ENCODE peak calls at places on chromosomes 11 and 22, in four cellular contexts. O, A, U and L are unnamed samples.

GRCh38 chr11:11291432-11292015 is 61.5 kb downstream of the CSNK2A3 start:
- DNase-seq in O (no peak), A (no peak), U (no peak), L (no peak)

GRCh38 chr22:32502346-32502745 is 27.7 kb downstream of the FBXO7 start:
- DNase-seq in O (no peak), A (no peak), U (no peak), L (no peak)

GRCh38 chr22:49138250-49138790 is 689.4 kb downstream of the BRD1 start:
- DNase-seq in O (no peak), A (no peak), U (no peak), L (no peak)

GRCh38 chr11:128624269-128625170 is 37.2 kb upstream of the ETS1 start:
- DNase-seq in O (no peak), A (no peak), U (no peak), L (peak; percentile 82)

GRCh38 chr11:14350215-14350614 is 8.8 kb downstream of the RRAS2 start:
- DNase-seq in O (no peak), A (no peak), U (no peak), L (no peak)

GRCh38 chr11:126268361-126268707 is 361 bp downstream of the SRPRA start:
- DNase-seq in O (no peak), A (no peak), U (no peak), L (no peak)

GRCh38 chr11:17519031-17519430 is 25.2 kb downstream of the USH1C start:
- DNase-seq in O (no peak), A (no peak), U (no peak), L (no peak)

GRCh38 chr11:79206951-79207350 is 233.9 kb downstream of the TENM4 start:
- DNase-seq in O (no peak), A (no peak), U (no peak), L (no peak)

GRCh38 chr11:120256779-120257178 is 16.8 kb downstream of the POU2F3 start:
- DNase-seq in O (no peak), A (no peak), U (no peak), L (no peak)

GRCh38 chr11:1827095-1827797 is 7.5 kb upstream of the SYT8 start:
- DNase-seq in O (peak; percentile 73), A (peak; percentile 85), U (peak; percentile 73), L (no peak)

GRCh38 chr11:119373917-119374631 is 7.4 kb downstream of the USP2 start:
- DNase-seq in O (peak; percentile 64), A (peak; percentile 90), U (peak; percentile 85), L (no peak)

GRCh38 chr22:30872282-30873041 is 96.1 kb downstream of the MORC2 start:
- DNase-seq in O (no peak), A (peak; percentile 56), U (no peak), L (no peak)

GRCh38 chr22:49961601-49962011 is 1.0 kb downstream of the PIM3 start:
- DNase-seq in O (no peak), A (no peak), U (no peak), L (no peak)

GRCh38 chr11:79414644-79415317 is 26.0 kb downstream of the TENM4 start:
- DNase-seq in O (no peak), A (no peak), U (no peak), L (no peak)

GRCh38 chr22:27133951-27134664 is 476.7 kb downstream of the MIAT start:
- DNase-seq in O (no peak), A (no peak), U (no peak), L (no peak)

GRCh38 chr22:50729391-50730012 is 8.5 kb upstream of the ACR start:
- DNase-seq in O (peak; percentile 6), A (peak; percentile 41), U (no peak), L (no peak)

GRCh38 chr11:17564687-17565042 is 17.6 kb downstream of the OTOG start:
- DNase-seq in O (no peak), A (no peak), U (no peak), L (no peak)

GRCh38 chr22:48453751-48454485 is 1373.8 kb downstream of the BRD1 start:
- DNase-seq in O (no peak), A (no peak), U (no peak), L (no peak)

GRCh38 chr11:116449522-116449921 is 323.3 kb downstream of the BUD13 start:
- DNase-seq in O (no peak), A (no peak), U (no peak), L (no peak)

GRCh38 chr11:28860898-28861297 is 752.7 kb downstream of the METTL15 start:
- DNase-seq in O (no peak), A (no peak), U (no peak), L (no peak)

GRCh38 chr11:105230586-105230985 is 91.0 kb upstream of the CARD18 start:
- DNase-seq in O (no peak), A (no peak), U (no peak), L (no peak)

GRCh38 chr11:61035086-61035835 is 63.8 kb downstream of the CD6 start:
- DNase-seq in O (no peak), A (no peak), U (no peak), L (no peak)

GRCh38 chr11:2526808-2527381 is 82.1 kb downstream of the KCNQ1 start:
- DNase-seq in O (peak; percentile 51), A (peak; percentile 47), U (peak; percentile 87), L (no peak)

GRCh38 chr11:24932110-24933000 is 435.5 kb downstream of the LUZP2 start:
- DNase-seq in O (no peak), A (no peak), U (no peak), L (no peak)

GRCh38 chr11:20000393-20001134 is 159.7 kb downstream of the DBX1 start:
- DNase-seq in O (peak; percentile 31), A (no peak), U (no peak), L (no peak)

GRCh38 chr11:22711212-22711770 is 44.9 kb downstream of the GAS2 start:
- DNase-seq in O (no peak), A (no peak), U (no peak), L (no peak)
- H3K27ac ChIP-seq in O (no peak overlapping the region), A (no peak overlapping the region), U (no peak overlapping the region), L (no peak overlapping the region)

GRCh38 chr11:57278721-57279095 is 41.7 kb upstream of the APLNR start:
- DNase-seq in O (no peak), A (no peak), U (no peak), L (no peak)

GRCh38 chr11:57276857-57277505 is 39.9 kb upstream of the APLNR start:
- DNase-seq in O (no peak), A (no peak), U (no peak), L (no peak)

GRCh38 chr11:57279131-57279530 is 42.1 kb upstream of the APLNR start:
- DNase-seq in O (no peak), A (no peak), U (no peak), L (no peak)

GRCh38 chr11:57276169-57276854 is 39.3 kb upstream of the APLNR start:
- DNase-seq in O (no peak), A (no peak), U (no peak), L (no peak)

DNA sequence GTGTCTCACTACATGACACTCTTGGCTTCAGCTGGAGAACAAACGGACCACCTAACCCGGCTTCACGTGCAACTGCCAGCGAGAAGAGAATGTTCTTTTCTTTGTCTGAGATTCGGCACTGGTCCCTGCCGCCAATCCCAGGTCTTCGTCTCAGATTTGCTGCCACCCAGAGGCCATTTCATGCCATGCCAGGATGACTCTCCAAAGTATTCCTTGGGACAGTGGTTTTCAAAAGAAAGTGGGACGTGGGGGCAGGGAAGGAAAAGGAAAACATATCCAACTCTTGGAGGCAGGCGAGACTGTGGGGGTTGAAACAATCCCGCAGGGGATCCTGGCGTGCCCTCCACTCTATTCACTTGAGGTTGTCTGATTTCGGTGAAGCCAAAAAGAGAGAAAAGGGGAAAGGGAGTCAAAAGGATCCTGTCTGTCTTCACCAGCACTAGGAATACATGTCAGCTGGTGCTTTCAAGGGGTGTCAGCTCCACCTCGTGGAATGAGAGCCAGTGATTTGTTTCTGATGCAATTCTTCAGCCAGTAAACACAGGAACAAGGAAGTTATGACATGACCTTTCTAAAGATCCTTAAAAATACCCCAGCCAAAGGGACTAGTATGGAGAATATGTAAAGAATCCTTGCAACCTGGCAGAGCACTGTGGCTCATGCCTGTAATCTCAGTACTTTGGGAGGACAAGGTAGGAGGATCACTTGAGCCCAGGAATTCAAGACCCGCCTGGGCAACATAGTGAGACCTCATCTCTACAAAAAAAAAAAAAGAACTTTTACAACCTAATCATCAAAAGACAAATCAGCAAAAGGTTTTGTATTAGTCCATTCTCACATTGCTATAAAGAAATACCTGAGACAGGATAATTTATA is 41.0 kb upstream of the APLNR start:
- DNase-seq in O (peak; percentile 74), A (peak; percentile 73), U (peak; percentile 69), L (no peak)
- H3K27ac ChIP-seq in O (peak overlapping the region; percentile 40), A (no peak overlapping the region), U (peak overlapping the region; percentile 22), L (no peak overlapping the region)

DNA sequence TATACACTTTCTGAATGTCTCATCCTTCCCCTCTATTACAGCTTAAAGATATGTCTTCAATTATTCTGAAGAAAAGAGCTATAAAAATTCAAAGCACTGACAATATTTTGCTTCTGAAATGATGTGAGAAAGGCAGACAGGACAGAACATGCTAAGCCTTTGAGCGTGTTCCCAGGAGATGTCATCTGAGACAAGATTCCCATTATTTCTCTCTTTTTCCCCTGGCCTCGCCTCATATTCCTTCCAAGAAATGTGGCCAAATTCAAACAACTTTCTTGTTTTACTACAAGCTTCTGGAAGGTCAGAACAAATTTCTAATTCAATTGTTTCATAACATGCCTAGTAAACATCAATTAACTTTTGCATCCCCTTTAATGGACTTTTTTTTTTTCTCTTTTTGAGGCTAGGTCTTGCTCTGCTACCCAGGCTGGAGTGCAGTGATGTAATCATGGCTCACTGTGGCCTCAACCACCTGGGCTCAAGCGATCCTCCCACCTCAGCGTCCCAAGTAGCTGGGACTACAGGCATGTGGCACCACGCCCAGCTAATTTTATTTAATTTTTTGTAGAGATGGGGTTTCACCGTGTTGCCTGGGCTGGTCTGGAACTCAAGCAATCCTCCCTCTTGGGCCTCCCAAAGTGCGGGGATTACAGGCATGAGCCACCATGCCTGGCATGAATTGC is 37.1 kb upstream of the NFRKB start:
- DNase-seq in O (no peak), A (no peak), U (no peak), L (no peak)
- H3K27ac ChIP-seq in O (no peak overlapping the region), A (no peak overlapping the region), U (no peak overlapping the region), L (no peak overlapping the region)

GRCh38 chr11:57779275-57779674 is 17.7 kb downstream of the CTNND1 start:
- DNase-seq in O (peak; percentile 31), A (peak; percentile 61), U (no peak), L (no peak)
- H3K27ac ChIP-seq in O (peak overlapping the region; percentile 89), A (peak overlapping the region; percentile 89), U (peak overlapping the region; percentile 91), L (no peak overlapping the region)

GRCh38 chr11:74179234-74180126 is 8.4 kb downstream of the PPME1 start:
- DNase-seq in O (no peak), A (no peak), U (no peak), L (no peak)
- H3K27ac ChIP-seq in O (no peak overlapping the region), A (no peak overlapping the region), U (no peak overlapping the region), L (no peak overlapping the region)

DNA sequence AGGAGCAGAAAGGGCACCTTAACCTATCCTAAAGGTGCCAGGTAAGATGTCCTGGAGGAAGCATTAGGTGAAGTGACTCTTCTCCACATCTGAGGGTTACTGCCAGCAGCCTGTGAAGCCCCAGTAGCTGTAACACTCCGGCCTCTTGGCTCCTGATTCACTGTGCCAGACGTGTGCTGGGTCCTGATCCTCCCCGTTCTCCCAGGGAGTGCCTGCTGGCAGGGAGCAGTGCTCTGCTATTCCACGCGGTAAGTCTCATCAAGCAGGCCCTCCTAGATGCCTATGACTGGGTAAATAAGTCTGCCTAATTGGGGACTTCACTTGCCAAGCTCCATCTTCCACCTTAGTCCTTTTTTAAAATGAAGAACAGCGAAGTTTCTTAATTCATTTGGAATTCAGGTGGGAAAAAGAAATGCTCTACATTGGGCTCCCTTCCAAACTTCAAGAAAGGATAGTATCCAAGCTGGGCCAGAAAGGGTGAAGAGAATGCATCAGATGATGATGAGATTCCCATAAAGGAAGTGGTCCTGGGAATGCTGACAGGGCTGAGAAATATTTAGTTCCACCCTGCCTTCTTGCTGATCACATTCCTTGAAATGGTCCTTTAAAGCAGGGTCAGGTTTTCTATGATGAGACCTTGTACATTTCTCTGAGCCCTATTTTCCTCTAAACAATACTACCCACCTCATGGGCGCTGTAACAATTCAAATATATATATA is 188.0 kb downstream of the MAML2 start:
- DNase-seq in O (no peak), A (no peak), U (no peak), L (no peak)
- H3K27ac ChIP-seq in O (peak overlapping the region; percentile 87), A (peak overlapping the region; percentile 77), U (peak overlapping the region; percentile 82), L (no peak overlapping the region)

GRCh38 chr11:6771926-6772898 is at the start of gene OR2AG2:
- DNase-seq in O (no peak), A (no peak), U (no peak), L (no peak)
- H3K27ac ChIP-seq in O (peak within 1 kb of the TSS; percentile 69), A (no peak within 1 kb of the TSS), U (no peak within 1 kb of the TSS), L (no peak within 1 kb of the TSS)